ENCODE peak calls at places on chromosome 17, in nine cellular contexts. L, N, D, T, B, P, O, Q and F are unnamed samples.

GRCh38 chr17:62819511-62820221 is 11.6 kb upstream of the MARCHF10 start:
- DNase-seq in Q (peak; percentile 99), B (peak; percentile 58), L (peak; percentile 93), P (peak; percentile 97), N (peak; percentile 34), D (peak; percentile 19), T (peak; percentile 74), O (no peak), F (peak; percentile 29)

GRCh38 chr17:11950771-11951519 is 46.3 kb downstream of the ZNF18 start:
- DNase-seq in P (no peak), B (no peak), D (no peak), L (no peak), N (no peak), T (no peak), O (no peak), Q (peak; percentile 36), F (no peak)

GRCh38 chr17:76841776-76842405 is 26.3 kb upstream of the MGAT5B start:
- DNase-seq in D (no peak), Q (no peak), L (no peak), B (no peak), T (no peak), O (peak; percentile 65), P (peak; percentile 40), N (no peak), F (no peak)

GRCh38 chr17:44380767-44381166 is 8.7 kb downstream of the ITGA2B start:
- DNase-seq in O (no peak), T (no peak), P (no peak), L (no peak), N (no peak), D (no peak), B (no peak), Q (no peak), F (no peak)

GRCh38 chr17:82215095-82215971 is 2.7 kb upstream of the CCDC57 start:
- DNase-seq in N (no peak), D (no peak), Q (no peak), B (no peak), T (no peak), L (peak; percentile 54), P (peak; percentile 68), O (no peak), F (peak; percentile 45)

GRCh38 chr17:72176516-72176851 is 55.7 kb downstream of the SOX9 start:
- DNase-seq in N (no peak), Q (no peak), L (no peak), O (no peak), P (no peak), B (no peak), D (no peak), T (no peak), F (no peak)

GRCh38 chr17:73340093-73340596 is 28.3 kb upstream of the CDC42EP4 start:
- DNase-seq in B (no peak), O (no peak), Q (peak; percentile 91), L (peak; percentile 92), D (no peak), N (no peak), T (no peak), P (peak; percentile 99), F (no peak)

GRCh38 chr17:30363715-30364202 is 15.0 kb upstream of the CPD start:
- DNase-seq in P (no peak), L (peak; percentile 60), T (no peak), D (peak; percentile 80), O (peak; percentile 68), B (no peak), N (no peak), Q (peak; percentile 81), F (no peak)

GRCh38 chr17:34398990-34399389 is 36.0 kb upstream of the CCL1 start:
- DNase-seq in N (no peak), B (no peak), O (peak; percentile 67), L (no peak), T (no peak), P (no peak), Q (no peak), D (no peak), F (no peak)

GRCh38 chr17:51165680-51166197 is 472 bp upstream of the NME2 start:
- DNase-seq in O (no peak), L (peak; percentile 41), Q (peak; percentile 47), D (no peak), N (peak; percentile 30), T (peak; percentile 40), B (no peak), P (peak; percentile 56), F (peak; percentile 45)

GRCh38 chr17:37488009-37488604 is 1.6 kb upstream of the DUSP14 start:
- DNase-seq in T (no peak), D (no peak), B (no peak), O (no peak), N (peak; percentile 11), L (peak; percentile 77), P (peak; percentile 97), Q (peak; percentile 98), F (no peak)

GRCh38 chr17:47702391-47702995 is 8.5 kb downstream of the TBKBP1 start:
- DNase-seq in D (no peak), B (no peak), Q (no peak), P (no peak), O (no peak), T (no peak), N (no peak), L (no peak), F (no peak)

GRCh38 chr17:28317965-28318758 is 838 bp upstream of the TMEM97 start:
- DNase-seq in P (no peak), Q (no peak), N (peak; percentile 11), B (no peak), T (no peak), O (peak; percentile 34), D (no peak), L (no peak), F (peak; percentile 73)

GRCh38 chr17:49822829-49823228 is 25.0 kb downstream of the TAC4 start:
- DNase-seq in Q (peak; percentile 34), N (no peak), D (no peak), B (no peak), P (no peak), T (peak; percentile 73), O (no peak), L (peak; percentile 77), F (no peak)

GRCh38 chr17:55301521-55302406 is 37.0 kb downstream of the HLF start:
- DNase-seq in P (no peak), N (no peak), L (no peak), T (no peak), B (no peak), Q (peak; percentile 4), O (no peak), D (no peak), F (no peak)

GRCh38 chr17:307741-308507 is 44.7 kb downstream of the RPH3AL start:
- DNase-seq in B (no peak), D (no peak), L (peak; percentile 60), Q (no peak), O (no peak), T (peak; percentile 35), P (no peak), N (no peak), F (peak; percentile 26)

GRCh38 chr17:74271902-74272563 is 2.0 kb upstream of the DNAI2 start:
- DNase-seq in P (no peak), D (peak; percentile 93), Q (peak; percentile 70), B (no peak), T (peak; percentile 82), O (no peak), L (no peak), N (no peak), F (no peak)